ENCODE peak calls at places on chromosome 9, in four cellular contexts. J, B, P and F are unnamed samples.

GRCh38 chr9:15403155-15403554 is 19.5 kb upstream of the SNAPC3 start:
- DNase-seq in P (no peak), J (peak; percentile 17), B (peak; percentile 69), F (no peak)

GRCh38 chr9:749712-750111 is 91.8 kb upstream of the DMRT1 start:
- DNase-seq in B (no peak), P (no peak), J (no peak), F (no peak)

GRCh38 chr9:80213613-80214012 is 641.8 kb downstream of the TLE4 start:
- DNase-seq in P (no peak), B (no peak), J (no peak), F (no peak)

GRCh38 chr9:3360245-3360644 is 165.6 kb downstream of the RFX3 start:
- DNase-seq in P (no peak), J (no peak), B (no peak), F (no peak)

GRCh38 chr9:97831843-97832636 is 21.0 kb upstream of the FOXE1 start:
- DNase-seq in B (no peak), P (no peak), J (no peak), F (no peak)

GRCh38 chr9:121607434-121608248 is 43.8 kb upstream of the DAB2IP start:
- DNase-seq in P (no peak), B (peak; percentile 64), J (peak; percentile 73), F (no peak)

GRCh38 chr9:136566899-136567298 is 21.1 kb upstream of the NOTCH1 start:
- DNase-seq in P (no peak), J (no peak), B (no peak), F (no peak)

GRCh38 chr9:70607926-70608325 is 193.5 kb upstream of the KLF9 start:
- DNase-seq in P (no peak), J (no peak), B (no peak), F (no peak)

GRCh38 chr9:100216178-100216787 is 117.2 kb downstream of the INVS start:
- DNase-seq in B (peak; percentile 64), P (peak; percentile 42), J (peak; percentile 84), F (no peak)

GRCh38 chr9:95511232-95511951 is 5.4 kb downstream of the PTCH1 start:
- DNase-seq in J (peak; percentile 92), B (peak; percentile 55), P (peak; percentile 46), F (peak; percentile 83)

GRCh38 chr9:34310205-34310604 is 18.9 kb downstream of the KIF24 start:
- DNase-seq in P (no peak), J (no peak), B (no peak), F (no peak)

GRCh38 chr9:114370251-114370984 is 17.4 kb downstream of the AKNA start:
- DNase-seq in J (peak; percentile 99), P (no peak), B (no peak), F (no peak)

GRCh38 chr9:114367823-114368609 is 19.8 kb downstream of the AKNA start:
- DNase-seq in P (no peak), J (peak; percentile 66), B (no peak), F (no peak)

GRCh38 chr9:114370985-114371335 is 16.8 kb downstream of the AKNA start:
- DNase-seq in B (no peak), P (no peak), J (peak; percentile 43), F (no peak)

GRCh38 chr9:114371343-114371985 is 16.3 kb downstream of the AKNA start:
- DNase-seq in J (no peak), P (no peak), B (no peak), F (no peak)

DNA sequence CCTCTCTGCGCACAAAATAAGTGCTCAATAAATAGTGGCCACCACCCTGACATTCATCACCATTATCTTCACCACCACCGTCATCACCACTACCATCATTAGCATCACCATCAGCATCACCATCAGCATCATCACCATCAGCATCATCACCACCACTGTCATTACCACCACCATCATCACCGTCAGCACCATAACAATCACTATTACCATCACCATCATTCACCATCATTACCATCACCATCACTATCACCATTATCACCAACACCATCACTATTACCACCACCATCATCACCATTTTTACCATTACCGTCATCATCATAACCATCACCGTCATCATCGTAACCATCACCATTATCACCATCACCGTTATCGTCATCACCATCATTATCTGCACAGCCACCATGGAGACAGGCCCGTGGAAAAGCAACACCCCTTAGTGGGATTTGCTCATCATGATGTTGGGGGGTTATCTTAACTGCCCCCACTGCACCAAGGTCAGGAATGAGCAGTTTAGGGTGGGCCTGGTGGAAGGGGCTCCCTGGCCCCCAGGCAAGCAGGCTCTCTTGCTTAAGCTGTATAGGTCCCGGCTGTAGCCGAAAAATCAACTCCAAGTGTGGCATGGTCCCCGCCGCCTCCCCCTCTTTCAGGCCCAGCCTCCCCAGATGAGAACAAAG is 18.1 kb downstream of the AKNA start:
- DNase-seq in J (no peak), P (no peak), B (no peak), F (no peak)
- H3K4me3 ChIP-seq in J (peak overlapping the region; percentile 11), P (no peak overlapping the region), B (no peak overlapping the region), F (no peak overlapping the region)

DNA sequence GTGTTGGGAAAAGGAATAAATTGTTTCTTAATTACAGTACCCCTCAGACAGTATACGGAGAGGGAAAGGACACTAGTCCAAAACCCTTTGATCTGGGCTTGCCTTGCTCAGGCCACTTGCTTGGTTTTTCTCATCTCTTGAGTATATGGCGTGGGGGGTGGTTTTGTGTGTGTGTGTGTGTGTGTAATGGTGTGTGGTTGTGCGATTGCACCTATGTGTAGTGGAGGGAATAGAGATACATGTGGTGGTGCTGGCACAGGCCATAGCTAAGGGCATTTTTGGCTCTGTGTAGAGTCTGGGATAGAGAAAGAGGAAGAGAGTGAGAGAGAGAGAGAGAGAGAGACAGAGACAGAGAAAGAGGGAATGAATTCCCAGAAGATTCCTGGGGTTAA is 59.0 kb upstream of the TLR4 start:
- DNase-seq in B (no peak), J (no peak), P (no peak), F (no peak)
- H3K4me3 ChIP-seq in B (no peak overlapping the region), J (no peak overlapping the region), P (no peak overlapping the region), F (peak overlapping the region; percentile 64)

DNA sequence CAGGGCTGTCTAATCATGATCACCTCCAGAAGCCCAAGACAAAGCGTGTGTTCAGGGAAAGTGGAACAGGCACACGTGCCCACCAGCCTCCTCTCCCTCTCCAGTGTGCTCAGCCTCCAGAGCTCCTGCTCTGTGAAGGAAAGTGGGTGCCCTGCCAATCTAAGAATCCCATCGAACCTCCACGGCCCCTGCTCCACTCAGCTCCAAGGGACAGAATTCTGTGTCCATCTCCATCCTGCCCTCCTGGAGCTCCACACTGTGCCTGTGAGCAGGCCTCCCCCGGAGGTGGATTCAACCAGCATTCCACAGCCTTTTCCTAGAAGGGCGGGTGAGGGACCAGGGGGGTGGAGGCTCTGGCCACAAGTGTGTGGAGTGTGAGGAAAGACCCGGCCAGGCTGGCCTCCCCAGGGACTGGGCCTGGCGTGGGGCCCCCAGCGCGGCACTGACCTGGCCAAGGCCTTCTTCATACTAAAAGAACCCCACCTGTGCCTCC is 6.0 kb downstream of the EEIG1 start:
- DNase-seq in P (no peak), B (no peak), J (no peak), F (peak; percentile 86)
- H3K4me3 ChIP-seq in P (peak overlapping the region; percentile 98), B (no peak overlapping the region), J (no peak overlapping the region), F (peak overlapping the region; percentile 53)

GRCh38 chr9:93500571-93501298 is 47.4 kb upstream of the FAM120AOS start:
- DNase-seq in P (no peak), B (no peak), J (no peak), F (no peak)

GRCh38 chr9:93503381-93503780 is 50.0 kb upstream of the FAM120AOS start:
- DNase-seq in J (no peak), B (no peak), P (no peak), F (no peak)

GRCh38 chr9:93505518-93506123 is 52.2 kb upstream of the FAM120AOS start:
- DNase-seq in J (no peak), P (no peak), B (no peak), F (no peak)

GRCh38 chr9:93496285-93496684 is 42.9 kb upstream of the FAM120AOS start:
- DNase-seq in B (no peak), J (no peak), P (no peak), F (no peak)

DNA sequence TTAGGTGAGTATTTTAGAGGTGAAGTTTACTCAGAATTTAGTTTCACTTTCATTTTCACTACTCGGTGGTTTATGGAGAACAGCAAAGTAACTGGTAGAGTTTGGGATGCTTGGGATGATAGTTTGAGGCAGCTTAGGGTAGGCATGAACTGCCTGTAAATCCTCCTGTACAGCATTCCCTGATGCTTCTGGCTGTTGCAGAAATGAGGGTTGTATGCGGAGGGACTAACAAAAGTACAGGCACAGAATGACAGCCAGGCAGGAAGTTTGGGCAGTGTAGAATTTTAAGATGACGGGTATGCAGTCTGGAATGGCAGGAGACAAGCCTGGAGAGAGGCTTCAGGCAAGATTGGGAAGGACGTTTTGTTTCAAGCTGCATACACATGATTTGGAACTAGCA is 48.0 kb upstream of the FAM120AOS start:
- DNase-seq in B (no peak), P (no peak), J (no peak), F (no peak)
- H3K4me3 ChIP-seq in B (peak overlapping the region; percentile 12), P (peak overlapping the region; percentile 63), J (no peak overlapping the region), F (peak overlapping the region; percentile 67)

DNA sequence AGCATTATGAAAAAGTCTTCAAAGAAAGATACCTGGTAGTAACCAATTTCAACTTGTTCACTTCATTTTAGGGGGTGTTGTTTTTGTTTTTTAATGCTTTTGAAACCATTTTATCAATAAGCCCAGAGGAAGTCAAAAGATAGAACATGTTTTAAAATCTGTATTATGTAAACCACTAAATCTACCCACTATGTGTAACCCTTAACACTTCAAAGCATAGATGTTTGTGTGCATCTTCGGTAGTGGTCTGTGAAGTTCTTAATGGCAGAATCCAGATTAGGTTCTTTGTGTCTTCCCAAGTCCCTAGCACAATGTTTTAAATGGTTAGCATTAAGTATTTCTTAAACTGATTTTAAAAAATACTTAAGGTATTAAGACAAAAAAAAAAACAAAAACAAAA is 6.3 kb downstream of the PLAA start:
- DNase-seq in P (no peak), J (no peak), B (no peak), F (no peak)
- H3K4me3 ChIP-seq in P (no peak overlapping the region), J (no peak overlapping the region), B (no peak overlapping the region), F (no peak overlapping the region)

GRCh38 chr9:87602933-87603643 is 105.4 kb downstream of the DAPK1 start:
- DNase-seq in J (no peak), B (no peak), P (no peak), F (no peak)

GRCh38 chr9:87601595-87601994 is 103.9 kb downstream of the DAPK1 start:
- DNase-seq in B (no peak), J (no peak), P (no peak), F (no peak)

GRCh38 chr9:87605676-87606075 is 108.0 kb downstream of the DAPK1 start:
- DNase-seq in B (no peak), P (no peak), J (peak; percentile 67), F (no peak)

GRCh38 chr9:87604886-87605588 is 107.4 kb downstream of the DAPK1 start:
- DNase-seq in J (no peak), P (no peak), B (no peak), F (no peak)

GRCh38 chr9:87603854-87604490 is 106.3 kb downstream of the DAPK1 start:
- DNase-seq in P (no peak), J (no peak), B (no peak), F (no peak)
- H3K4me3 ChIP-seq in P (no peak overlapping the region), J (no peak overlapping the region), B (no peak overlapping the region), F (no peak overlapping the region)